ENCODE peak calls at places on chromosomes 2 and 18, in four cellular contexts. R is CD8-positive, alpha-beta memory T cell; K is retina; Q is ACHN. U is an unnamed sample.

GRCh38 chr18:58310517-58310916 is 266.5 kb downstream of the NEDD4L start:
- DNase-seq in R (no peak), K (no peak), Q (no peak), U (no peak)

GRCh38 chr2:217035967-217036366 is 176.1 kb upstream of the TNP1 start:
- DNase-seq in R (no peak), K (no peak), Q (no peak), U (no peak)

GRCh38 chr2:187943772-187944369 is 347.8 kb upstream of the GULP1 start:
- DNase-seq in R (no peak), K (no peak), Q (no peak), U (no peak)

GRCh38 chr2:217886720-217887309 is 116.0 kb downstream of the TNS1 start:
- DNase-seq in R (peak), K (peak), Q (peak), U (peak)

GRCh38 chr2:132441051-132441450 is 24.4 kb downstream of the GPR39 start:
- DNase-seq in R (no peak), K (no peak), Q (no peak), U (peak)

GRCh38 chr2:73614105-73614504 is 28.1 kb downstream of the NAT8 start:
- DNase-seq in R (no peak), K (no peak), Q (no peak), U (no peak)

GRCh38 chr2:216139884-216140283 is 30.7 kb downstream of the XRCC5 start:
- DNase-seq in R (no peak), K (no peak), Q (peak), U (peak)

GRCh38 chr2:73939419-73939818 is 12.7 kb downstream of the DGUOK start:
- DNase-seq in R (no peak), K (no peak), Q (peak), U (peak)

GRCh38 chr2:105557515-105557914 is 158.7 kb upstream of the FHL2 start:
- DNase-seq in R (no peak), K (no peak), Q (no peak), U (no peak)

GRCh38 chr2:160332318-160332717 is 132.2 kb upstream of the ITGB6 start:
- DNase-seq in R (no peak), K (no peak), Q (peak), U (peak)